ENCODE peak calls at places on chromosomes 4 and X, in five cellular contexts. I is OCI-M1; H is activated CD8-positive, alpha-beta T cell treated with anti-CD3 and anti-CD28 coated beads for 36 hours; A is HS-5; R is dermis blood vessel endothelial cell. L is an unnamed sample.

GRCh38 chr4:181877329-181877848 is 365.8 kb upstream of the TENM3 start:
- DNase-seq in I (no peak), H (no peak), A (peak; percentile 18), R (no peak), L (peak; percentile 55)

GRCh38 chr4:140426610-140427103 is 791 bp downstream of the CLGN start:
- DNase-seq in I (peak; percentile 51), H (peak; percentile 12), A (no peak), R (peak; percentile 10), L (no peak)

GRCh38 chrX:120840826-120841225 is 34.8 kb downstream of the CT47B1 start:
- DNase-seq in I (peak; percentile 3), H (no peak), A (no peak), R (peak; percentile 27), L (peak; percentile 54)

GRCh38 chr4:74934822-74935326 is 2.0 kb downstream of the PARM1 start:
- DNase-seq in I (no peak), H (no peak), A (no peak), R (no peak), L (no peak)

GRCh38 chrX:15087747-15088146 is 182.1 kb downstream of the ASB9 start:
- DNase-seq in I (no peak), H (no peak), A (no peak), R (no peak), L (no peak)

GRCh38 chr4:161404346-161405110 is 759.3 kb downstream of the FSTL5 start:
- DNase-seq in I (no peak), H (no peak), A (no peak), R (no peak), L (no peak)

GRCh38 chrX:71906133-71906532 is 4.5 kb upstream of the NHSL2 start:
- DNase-seq in I (no peak), H (no peak), A (no peak), R (no peak), L (no peak)

GRCh38 chr4:23962462-23962861 is 72.6 kb upstream of the PPARGC1A start:
- DNase-seq in I (no peak), H (no peak), A (no peak), R (no peak), L (no peak)

GRCh38 chr4:103498161-103499070 is 221.4 kb downstream of the TACR3 start:
- DNase-seq in I (no peak), H (peak; percentile 18), A (peak; percentile 52), R (no peak), L (no peak)

GRCh38 chrX:97372006-97372766 is 488.5 kb downstream of the RPA4 start:
- DNase-seq in I (no peak), H (no peak), A (no peak), R (no peak), L (no peak)

GRCh38 chrX:22033818-22034217 is 1.7 kb downstream of the PHEX start:
- DNase-seq in I (no peak), H (no peak), A (no peak), R (no peak), L (no peak)

GRCh38 chrX:37378399-37378798 is 29.2 kb downstream of the PRRG1 start:
- DNase-seq in I (no peak), H (no peak), A (no peak), R (peak; percentile 78), L (no peak)

GRCh38 chr4:78775278-78776030 is 696 bp upstream of the BMP2K start:
- DNase-seq in I (peak; percentile 89), H (peak; percentile 84), A (peak; percentile 36), R (peak; percentile 85), L (no peak)

GRCh38 chrX:21837056-21837455 is 2.4 kb upstream of the MBTPS2 start:
- DNase-seq in I (no peak), H (no peak), A (no peak), R (no peak), L (no peak)

GRCh38 chr4:48906283-48907173 is at the start of gene OCIAD2:
- DNase-seq in I (no peak), H (peak; percentile 91), A (no peak), R (peak; percentile 77), L (no peak)

GRCh38 chr4:9762823-9763475 is 18.5 kb upstream of the DRD5 start:
- DNase-seq in I (peak; percentile 86), H (peak; percentile 62), A (no peak), R (peak; percentile 86), L (peak; percentile 4)

GRCh38 chrX:53511302-53511701 is 77.1 kb upstream of the HSD17B10 start:
- DNase-seq in I (peak; percentile 76), H (no peak), A (no peak), R (no peak), L (no peak)

GRCh38 chr4:86974481-86975050 is 39.8 kb downstream of the AFF1 start:
- DNase-seq in I (no peak), H (peak; percentile 13), A (no peak), R (peak; percentile 63), L (no peak)

GRCh38 chr4:128461300-128462103 is 173.9 kb upstream of the PGRMC2 start:
- DNase-seq in I (peak; percentile 76), H (no peak), A (no peak), R (peak; percentile 89), L (peak; percentile 71)

GRCh38 chr4:24513718-24514117 is 70.6 kb downstream of the DHX15 start:
- DNase-seq in I (no peak), H (no peak), A (no peak), R (no peak), L (no peak)

GRCh38 chr4:189409158-189409557 is 531.5 kb upstream of the FRG1 start:
- DNase-seq in I (no peak), H (no peak), A (no peak), R (no peak), L (no peak)

GRCh38 chr4:147924604-147925412 is 192.9 kb downstream of the ARHGAP10 start:
- DNase-seq in I (peak; percentile 60), H (peak; percentile 14), A (no peak), R (peak; percentile 70), L (no peak)

GRCh38 chrX:129781134-129782014 is 1.6 kb downstream of the SASH3 start:
- DNase-seq in I (peak; percentile 61), H (peak; percentile 93), A (no peak), R (no peak), L (no peak)

GRCh38 chr4:53005808-53006207 is 143.7 kb downstream of the RASL11B start:
- DNase-seq in I (no peak), H (no peak), A (no peak), R (no peak), L (no peak)

GRCh38 chr4:16083217-16084191 is at the start of gene PROM1:
- DNase-seq in I (no peak), H (peak; percentile 50), A (no peak), R (no peak), L (no peak)

GRCh38 chrX:78321809-78322208 is 5.6 kb downstream of the CYSLTR1 start:
- DNase-seq in I (peak; percentile 87), H (peak; percentile 59), A (no peak), R (no peak), L (no peak)

GRCh38 chr4:173002840-173003561 is 165.6 kb upstream of the GALNT7 start:
- DNase-seq in I (no peak), H (no peak), A (no peak), R (no peak), L (no peak)

GRCh38 chrX:40172169-40172979 is 74.6 kb upstream of the BCOR start:
- DNase-seq in I (peak; percentile 64), H (peak; percentile 56), A (no peak), R (peak; percentile 68), L (no peak)

GRCh38 chr4:111628437-111628836 is 516.8 kb upstream of the FAM241A start:
- DNase-seq in I (no peak), H (no peak), A (no peak), R (no peak), L (no peak)